ENCODE peak calls at places on chromosomes 11 and 22, in five cellular contexts. C is NCI-H2171, S is HuH-7.5, R is GOT3, Q is T1000. V is an unnamed sample.

GRCh38 chr11:108538022-108538424 is 39.8 kb upstream of the POGLUT3 start:
- DNase-seq in R (no peak), S (no peak), C (no peak), Q (no peak), V (no peak)

GRCh38 chr11:109729761-109730160 is 307.8 kb downstream of the C11orf87 start:
- DNase-seq in C (peak), S (no peak), Q (no peak), R (no peak), V (no peak)

GRCh38 chr11:58003036-58003435 is 20.6 kb upstream of the OR9Q1 start:
- DNase-seq in S (no peak), C (no peak), Q (no peak), R (no peak), V (no peak)

GRCh38 chr11:28860898-28861297 is 752.7 kb downstream of the METTL15 start:
- DNase-seq in Q (no peak), C (no peak), R (no peak), S (no peak), V (no peak)

GRCh38 chr22:29207562-29208501 is 2.1 kb downstream of the EMID1 start:
- DNase-seq in Q (no peak), S (peak), C (no peak), R (no peak), V (no peak)

GRCh38 chr22:35592418-35592967 is 24.6 kb downstream of the MB start:
- DNase-seq in C (no peak), Q (no peak), S (no peak), R (no peak), V (no peak)

GRCh38 chr11:132126973-132127900 is 756.8 kb downstream of the NTM start:
- DNase-seq in C (no peak), Q (peak), R (no peak), S (no peak), V (peak)

GRCh38 chr22:42848941-42849340 is 8.1 kb downstream of the ARFGAP3 start:
- DNase-seq in C (no peak), S (no peak), R (no peak), Q (no peak), V (no peak)

GRCh38 chr11:45872513-45873356 is 12.7 kb upstream of the MAPK8IP1 start:
- DNase-seq in C (no peak), Q (peak), S (peak), R (no peak), V (peak)

GRCh38 chr11:101718406-101718805 is 134.6 kb upstream of the TRPC6 start:
- DNase-seq in R (no peak), C (no peak), S (no peak), Q (no peak), V (no peak)

GRCh38 chr22:41355895-41356294 is 25.8 kb upstream of the TEF start:
- DNase-seq in Q (no peak), C (no peak), S (no peak), R (no peak), V (no peak)

GRCh38 chr22:47294222-47294532 is 531.7 kb downstream of the TBC1D22A start:
- DNase-seq in C (no peak), Q (peak), R (no peak), S (no peak), V (no peak)

GRCh38 chr11:114344494-114344893 is 48.3 kb downstream of the NNMT start:
- DNase-seq in R (no peak), C (no peak), S (no peak), Q (no peak), V (no peak)